ENCODE peak calls at places on chromosome 9, in five cellular contexts. Q, K, V, L and W are unnamed samples.

GRCh38 chr9:87035868-87036267 is 88.6 kb upstream of the GAS1 start:
- DNase-seq in Q (no peak), K (no peak), V (no peak), L (no peak), W (no peak)

GRCh38 chr9:122252796-122253195 is 11.8 kb downstream of the RBM18 start:
- DNase-seq in Q (no peak), K (no peak), V (no peak), L (no peak), W (no peak)

GRCh38 chr9:93509084-93509483 is 55.7 kb upstream of the FAM120AOS start:
- DNase-seq in Q (no peak), K (no peak), V (no peak), L (no peak), W (no peak)

GRCh38 chr9:26524225-26524624 is 368.4 kb downstream of the CAAP1 start:
- DNase-seq in Q (peak; percentile 95), K (no peak), V (no peak), L (no peak), W (no peak)

GRCh38 chr9:97710356-97711222 is 13.4 kb upstream of the XPA start:
- DNase-seq in Q (peak; percentile 72), K (peak; percentile 51), V (peak; percentile 66), L (no peak), W (no peak)

GRCh38 chr9:95344735-95345134 is 27.2 kb upstream of the FANCC start:
- DNase-seq in Q (no peak), K (no peak), V (no peak), L (no peak), W (no peak)

GRCh38 chr9:106773750-106774149 is 89.2 kb upstream of the ZNF462 start:
- DNase-seq in Q (no peak), K (no peak), V (no peak), L (no peak), W (no peak)

GRCh38 chr9:135830496-135830895 is 76.8 kb downstream of the CAMSAP1 start:
- DNase-seq in Q (no peak), K (no peak), V (peak; percentile 69), L (no peak), W (no peak)

GRCh38 chr9:655875-656274 is 185.6 kb upstream of the DMRT1 start:
- DNase-seq in Q (peak; percentile 89), K (peak; percentile 88), V (no peak), L (peak; percentile 50), W (peak; percentile 86)

GRCh38 chr9:129884220-129885017 is 49.2 kb downstream of the USP20 start:
- DNase-seq in Q (peak; percentile 93), K (peak; percentile 93), V (peak; percentile 71), L (peak; percentile 75), W (peak; percentile 95)

GRCh38 chr9:34025811-34026210 is 22.9 kb downstream of the UBAP2 start:
- DNase-seq in Q (peak; percentile 23), K (no peak), V (no peak), L (no peak), W (no peak)

GRCh38 chr9:35826071-35826701 is 2.3 kb downstream of the FAM221B start:
- DNase-seq in Q (peak; percentile 73), K (peak; percentile 45), V (peak; percentile 73), L (no peak), W (no peak)

GRCh38 chr9:88258012-88258411 is 119.7 kb upstream of the SPATA31C2 start:
- DNase-seq in Q (peak; percentile 78), K (no peak), V (peak; percentile 71), L (no peak), W (no peak)

GRCh38 chr9:125393426-125393825 is 131.8 kb downstream of the GAPVD1 start:
- DNase-seq in Q (no peak), K (no peak), V (peak; percentile 71), L (no peak), W (no peak)

GRCh38 chr9:107734231-107735014 is 244.9 kb upstream of the KLF4 start:
- DNase-seq in Q (peak; percentile 63), K (no peak), V (peak; percentile 96), L (no peak), W (no peak)

GRCh38 chr9:102518324-102518723 is 476.8 kb upstream of the CYLC2 start:
- DNase-seq in Q (no peak), K (peak; percentile 61), V (no peak), L (no peak), W (no peak)

GRCh38 chr9:28921857-28922500 is 1348.7 kb upstream of the C9orf72 start:
- DNase-seq in Q (no peak), K (no peak), V (no peak), L (no peak), W (no peak)

GRCh38 chr9:19946446-19947109 is 157.7 kb upstream of the SLC24A2 start:
- DNase-seq in Q (no peak), K (no peak), V (peak; percentile 21), L (no peak), W (no peak)

GRCh38 chr9:134349941-134350340 is 23.7 kb downstream of the RXRA start:
- DNase-seq in Q (no peak), K (no peak), V (no peak), L (no peak), W (no peak)

GRCh38 chr9:93136011-93136440 is 2.0 kb upstream of the NINJ1 start:
- DNase-seq in Q (no peak), K (no peak), V (peak; percentile 58), L (no peak), W (no peak)

GRCh38 chr9:133628766-133629165 is 7.4 kb upstream of the DBH start:
- DNase-seq in Q (no peak), K (no peak), V (no peak), L (no peak), W (no peak)

GRCh38 chr9:14296462-14296861 is 17.5 kb downstream of the NFIB start:
- DNase-seq in Q (no peak), K (peak; percentile 87), V (no peak), L (no peak), W (no peak)

GRCh38 chr9:105233836-105234235 is 10.6 kb upstream of the SLC44A1 start:
- DNase-seq in Q (no peak), K (no peak), V (peak; percentile 41), L (no peak), W (no peak)

GRCh38 chr9:2729003-2729402 is 11.7 kb downstream of the KCNV2 start:
- DNase-seq in Q (no peak), K (no peak), V (peak; percentile 72), L (no peak), W (no peak)

GRCh38 chr9:130364619-130365322 is 80.0 kb upstream of the ASS1 start:
- DNase-seq in Q (no peak), K (no peak), V (no peak), L (no peak), W (no peak)

GRCh38 chr9:127035423-127035822 is 87.0 kb downstream of the ANGPTL2 start:
- DNase-seq in Q (peak; percentile 79), K (no peak), V (peak; percentile 17), L (peak; percentile 60), W (no peak)
- TF ChIP-seq POLR2A in Q (no peak), K (no peak), V (no peak), L (no peak), W (no peak)

DNA sequence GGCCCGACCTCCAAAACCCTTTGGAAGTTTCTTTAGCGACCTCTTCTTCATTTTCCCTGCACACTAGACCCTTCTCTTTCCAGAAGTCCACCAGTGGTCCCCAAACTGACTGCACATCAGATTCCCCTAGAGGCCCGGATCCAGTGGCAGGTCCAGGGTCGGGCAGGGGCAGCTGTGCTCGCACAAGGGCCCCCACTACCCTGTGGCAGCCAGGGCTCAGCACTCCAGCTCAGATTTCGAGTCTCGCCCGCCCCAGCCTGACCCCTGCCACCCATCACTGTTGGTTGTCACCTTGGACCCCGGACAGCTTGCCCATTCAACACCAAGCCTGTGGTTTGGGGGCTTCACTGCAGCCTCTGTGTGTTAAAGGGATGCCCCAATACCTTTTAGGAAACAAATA is 7.8 kb upstream of the ZDHHC12 start:
- DNase-seq in Q (no peak), K (no peak), V (no peak), L (no peak), W (no peak)
- TF ChIP-seq POLR2A in Q (no peak), K (no peak), V (no peak), L (no peak), W (no peak)

GRCh38 chr9:111348821-111349271 is 18.8 kb upstream of the OR2K2 start:
- DNase-seq in Q (no peak), K (peak; percentile 63), V (peak; percentile 35), L (no peak), W (no peak)
- TF ChIP-seq POLR2A in Q (no peak), K (no peak), V (no peak), L (no peak), W (no peak)

GRCh38 chr9:96417051-96417586 is 1.1 kb downstream of the ZNF367 start:
- DNase-seq in Q (peak; percentile 93), K (peak; percentile 91), V (peak; percentile 72), L (peak; percentile 79), W (peak; percentile 93)
- TF ChIP-seq POLR2A in Q (peak; percentile 71), K (no peak), V (no peak), L (peak; percentile 76), W (no peak)

GRCh38 chr9:91421987-91422765 is 1.5 kb downstream of the NFIL3 start:
- DNase-seq in Q (peak; percentile 86), K (no peak), V (peak; percentile 41), L (no peak), W (no peak)

GRCh38 chr9:91421022-91421765 is 2.4 kb downstream of the NFIL3 start:
- DNase-seq in Q (no peak), K (no peak), V (peak; percentile 62), L (no peak), W (no peak)

GRCh38 chr9:91423785-91424402 is at the start of gene NFIL3:
- DNase-seq in Q (peak; percentile 87), K (peak; percentile 87), V (peak; percentile 78), L (peak; percentile 74), W (peak; percentile 89)

GRCh38 chr9:91424403-91425176 is 958 bp upstream of the NFIL3 start:
- DNase-seq in Q (peak; percentile 94), K (peak; percentile 80), V (peak; percentile 89), L (peak; percentile 90), W (peak; percentile 96)

GRCh38 chr9:91422832-91423711 is 560 bp downstream of the NFIL3 start:
- DNase-seq in Q (peak; percentile 85), K (peak; percentile 63), V (peak; percentile 85), L (peak; percentile 68), W (peak; percentile 86)
- TF ChIP-seq POLR2A in Q (peak; percentile 56), K (no peak), V (peak; percentile 87), L (no peak), W (peak; percentile 84)

GRCh38 chr9:114350636-114351396 is 21.1 kb downstream of the ORM2 start:
- DNase-seq in Q (no peak), K (no peak), V (no peak), L (no peak), W (no peak)

GRCh38 chr9:114348261-114348905 is 18.7 kb downstream of the ORM2 start:
- DNase-seq in Q (no peak), K (no peak), V (no peak), L (no peak), W (no peak)

GRCh38 chr9:114347675-114348074 is 18.0 kb downstream of the ORM2 start:
- DNase-seq in Q (no peak), K (no peak), V (no peak), L (no peak), W (no peak)

GRCh38 chr9:114349713-114350480 is 20.2 kb downstream of the ORM2 start:
- DNase-seq in Q (no peak), K (no peak), V (no peak), L (no peak), W (no peak)

GRCh38 chr9:114348906-114349482 is 19.3 kb downstream of the ORM2 start:
- DNase-seq in Q (peak; percentile 95), K (no peak), V (peak; percentile 99), L (peak; percentile 46), W (peak; percentile 82)
- TF ChIP-seq POLR2A in Q (peak; percentile 16), K (no peak), V (no peak), L (no peak), W (no peak)